ENCODE peak calls at places on chromosomes 13 and 19, in four cellular contexts. A is activated CD4-positive, alpha-beta T cell treated with anti-CD3 and anti-CD28 coated beads, Interleukin-2, amount 10 ng/mL, durations not matched to agents 7 days and 5 days; P is Calu3; S is stimulated activated CD8-positive, alpha-beta memory T cell treated with anti-CD3 and anti-CD28 coated beads, Interleukin-7, amount 100 ng/mL, for 48 hours. J is an unnamed sample.

GRCh38 chr13:25928941-25929505 is 122.8 kb downstream of the SHISA2 start:
- DNase-seq in A (no peak), P (no peak), S (no peak), J (no peak)

GRCh38 chr19:28403698-28404099 is 809.3 kb downstream of the UQCRFS1 start:
- DNase-seq in A (no peak), P (no peak), S (no peak), J (no peak)

GRCh38 chr13:44132710-44133109 is 240.9 kb upstream of the SERP2 start:
- DNase-seq in A (no peak), P (peak), S (no peak), J (no peak)

GRCh38 chr13:97380696-97381095 is 53.3 kb upstream of the RAP2A start:
- DNase-seq in A (no peak), P (no peak), S (no peak), J (no peak)

GRCh38 chr13:48278806-48279205 is 24.7 kb upstream of the RB1 start:
- DNase-seq in A (no peak), P (no peak), S (no peak), J (no peak)

GRCh38 chr13:106649495-106649894 is 81.6 kb upstream of the ARGLU1 start:
- DNase-seq in A (no peak), P (peak), S (no peak), J (no peak)

GRCh38 chr13:35771898-35772297 is 295.4 kb upstream of the MAB21L1 start:
- DNase-seq in A (no peak), P (no peak), S (no peak), J (no peak)

GRCh38 chr13:39250440-39250839 is 212.2 kb downstream of the NHLRC3 start:
- DNase-seq in A (no peak), P (no peak), S (no peak), J (no peak)

GRCh38 chr13:69319659-69320058 is 788.0 kb upstream of the ATXN8OS start:
- DNase-seq in A (no peak), P (no peak), S (no peak), J (peak)

GRCh38 chr13:65926750-65927171 is 1303.4 kb downstream of the PCDH9 start:
- DNase-seq in A (no peak), P (no peak), S (no peak), J (no peak)

GRCh38 chr19:16525751-16526481 is 16.3 kb downstream of the CHERP start:
- DNase-seq in A (no peak), P (no peak), S (no peak), J (no peak)

GRCh38 chr13:110913322-110913721 is 1.5 kb downstream of the ANKRD10 start:
- DNase-seq in A (peak), P (no peak), S (no peak), J (no peak)

GRCh38 chr13:107842562-107843180 is 372.7 kb downstream of the LIG4 start:
- DNase-seq in A (no peak), P (no peak), S (no peak), J (no peak)

GRCh38 chr13:113948034-113948742 is 25.7 kb downstream of the C13orf46 start:
- DNase-seq in A (no peak), P (no peak), S (no peak), J (no peak)

GRCh38 chr19:58559275-58560006 is 1.0 kb upstream of the UBE2M start:
- DNase-seq in A (peak), P (peak), S (peak), J (no peak)

GRCh38 chr19:2405256-2405655 is 22.1 kb downstream of the TIMM13 start:
- DNase-seq in A (no peak), P (no peak), S (no peak), J (no peak)

GRCh38 chr13:48241651-48242050 is 8.6 kb downstream of the ITM2B start:
- DNase-seq in A (no peak), P (no peak), S (no peak), J (no peak)

J was measured in Kasumi-1.